ENCODE peak calls at places on chromosomes 13 and 19, in eight cellular contexts. P is esophagus muscularis mucosa, I is NCI-H1105, V is GM10248, O is H9, W is LoVo, G is EH, S is HFFc6. B is an unnamed sample.

GRCh38 chr19:37874784-37875183 is 31.6 kb downstream of the WDR87 start:
- DNase-seq in V (no peak), G (no peak), P (no peak), S (no peak), W (no peak), I (no peak), O (no peak), B (peak; percentile 35)

GRCh38 chr19:49613374-49613773 is 22.4 kb downstream of the PRR12 start:
- DNase-seq in I (no peak), V (no peak), P (no peak), S (peak; percentile 23), W (no peak), G (peak; percentile 52), O (no peak), B (peak; percentile 61)

GRCh38 chr19:6678690-6679109 is 8.7 kb upstream of the TNFSF14 start:
- DNase-seq in O (no peak), G (no peak), I (no peak), W (no peak), V (no peak), P (no peak), S (peak; percentile 11), B (peak; percentile 4)

GRCh38 chr19:6261883-6262282 is 17.9 kb downstream of the MLLT1 start:
- DNase-seq in S (no peak), W (no peak), I (no peak), O (no peak), G (no peak), P (no peak), V (no peak), B (no peak)

GRCh38 chr13:20272104-20272503 is 40.0 kb upstream of the GJB6 start:
- DNase-seq in W (no peak), O (no peak), I (no peak), G (no peak), S (no peak), V (no peak), P (peak; percentile 70), B (no peak)

GRCh38 chr13:93309886-93310520 is 83.4 kb downstream of the GPC6 start:
- DNase-seq in O (no peak), P (no peak), S (peak; percentile 10), I (no peak), V (no peak), W (no peak), G (peak; percentile 13), B (peak; percentile 96)

GRCh38 chr13:111049791-111050538 is 65.1 kb upstream of the ARHGEF7 start:
- DNase-seq in O (no peak), I (peak; percentile 9), V (no peak), W (peak; percentile 6), P (peak; percentile 90), S (no peak), G (peak; percentile 33), B (peak; percentile 43)

GRCh38 chr13:21673592-21674270 is 2.9 kb downstream of the FGF9 start:
- DNase-seq in S (no peak), G (peak; percentile 25), I (no peak), V (peak; percentile 71), P (no peak), W (peak; percentile 66), O (peak; percentile 71), B (peak; percentile 32)

GRCh38 chr19:18674616-18675015 is 8.9 kb upstream of the CRTC1 start:
- DNase-seq in S (no peak), G (no peak), V (no peak), P (no peak), W (no peak), I (no peak), O (no peak), B (peak; percentile 33)

GRCh38 chr19:40594657-40595077 is 6.5 kb upstream of the LTBP4 start:
- DNase-seq in V (no peak), O (no peak), G (peak; percentile 62), P (no peak), W (no peak), I (no peak), S (peak; percentile 47), B (peak; percentile 47)

GRCh38 chr13:113835461-113836274 is 28.2 kb downstream of the GAS6 start:
- DNase-seq in S (peak; percentile 82), W (no peak), V (no peak), I (no peak), G (peak; percentile 93), O (no peak), P (no peak), B (peak; percentile 65)

GRCh38 chr13:29282096-29282495 is 313.4 kb downstream of the SLC7A1 start:
- DNase-seq in P (no peak), W (no peak), S (no peak), I (no peak), O (no peak), V (no peak), G (no peak), B (no peak)

GRCh38 chr19:3603121-3603841 is 3.4 kb downstream of the TBXA2R start:
- DNase-seq in P (no peak), G (peak; percentile 20), W (no peak), V (no peak), S (no peak), O (no peak), I (no peak), B (peak; percentile 42)

GRCh38 chr19:33386361-33386858 is 12.9 kb downstream of the CEBPG start:
- DNase-seq in I (no peak), P (no peak), V (no peak), O (no peak), G (no peak), S (no peak), W (no peak), B (no peak)

GRCh38 chr19:271856-272255 is 19.3 kb downstream of the PLPP2 start:
- DNase-seq in G (no peak), V (no peak), W (no peak), P (no peak), S (no peak), I (no peak), O (no peak), B (no peak)

GRCh38 chr13:78286748-78287147 is 316.6 kb downstream of the POU4F1 start:
- DNase-seq in P (no peak), I (no peak), S (no peak), V (no peak), G (no peak), W (no peak), O (no peak), B (no peak)

GRCh38 chr19:20243629-20244028 is 76.6 kb downstream of the ZNF486 start:
- DNase-seq in P (no peak), G (no peak), V (no peak), O (no peak), W (no peak), S (no peak), I (no peak), B (no peak)

B was measured in mesenchymal stem cell.